ENCODE peak calls at places on chromosomes 5 and 9, in nine cellular contexts. G is HuH-7.5; Q is GF-D8; T is activated CD8-positive, alpha-beta T cell treated with anti-CD3 and anti-CD28 coated beads, Interleukin-2, amount 10 ng/mL, durations not matched to agents 7 days and 5 days; N is pancreas; S is stimulated activated CD4-positive, alpha-beta T cell treated with anti-CD3 and anti-CD28 coated beads, Interleukin-1b, Interleukin-23, amount 100 ng/mL, for 24 hours; V is progenitor cell of endocrine pancreas; O is NCI-H510A treated with DMSO at 0.1 percent for 48 hours; B is aorta. R is an unnamed sample.

GRCh38 chr9:105333811-105334210 is 89.4 kb downstream of the SLC44A1 start:
- DNase-seq in G (no peak), Q (no peak), T (no peak), N (no peak), S (no peak), V (no peak), O (no peak), B (no peak), R (no peak)

GRCh38 chr9:102867488-102867887 is 127.6 kb upstream of the CYLC2 start:
- DNase-seq in G (no peak), Q (no peak), T (no peak), N (no peak), S (no peak), V (no peak), O (no peak), B (no peak), R (no peak)

GRCh38 chr5:167769846-167770420 is 521.5 kb upstream of the WWC1 start:
- DNase-seq in G (no peak), Q (no peak), T (no peak), N (no peak), S (no peak), V (no peak), O (no peak), B (no peak), R (no peak)

GRCh38 chr5:142102980-142103379 is 5.6 kb upstream of the NDFIP1 start:
- DNase-seq in G (no peak), Q (no peak), T (peak), N (no peak), S (no peak), V (no peak), O (no peak), B (no peak), R (no peak)

GRCh38 chr9:133428579-133429215 is 6.5 kb downstream of the ADAMTS13 start:
- DNase-seq in G (peak), Q (no peak), T (no peak), N (no peak), S (no peak), V (peak), O (peak), B (no peak), R (no peak)

GRCh38 chr9:715310-715709 is 126.2 kb upstream of the DMRT1 start:
- DNase-seq in G (no peak), Q (no peak), T (no peak), N (no peak), S (no peak), V (no peak), O (no peak), B (no peak), R (no peak)

GRCh38 chr5:180286-180918 is 10.9 kb upstream of the LRRC14B start:
- DNase-seq in G (no peak), Q (no peak), T (no peak), N (no peak), S (no peak), V (no peak), O (no peak), B (no peak), R (no peak)

GRCh38 chr9:128007566-128008138 is 26.9 kb upstream of the EEIG1 start:
- DNase-seq in G (no peak), Q (peak), T (peak), N (no peak), S (peak), V (no peak), O (peak), B (no peak), R (peak)

GRCh38 chr5:92581690-92582089 is 999.3 kb downstream of the NR2F1-AS1 start:
- DNase-seq in G (no peak), Q (no peak), T (no peak), N (no peak), S (no peak), V (no peak), O (no peak), B (no peak), R (no peak)

R was measured in Jurkat, Clone E6-1.